ENCODE peak calls at places on chromosomes 4 and X, in seven cellular contexts. D is A549, L is stomach, S is tibial nerve, X is ovary, V is GM12878, R is sigmoid colon. J is an unnamed sample.

GRCh38 chrX:133991814-133992213 is 6.4 kb upstream of the GPC3 start:
- DNase-seq in S (no peak), X (no peak), R (no peak), L (no peak), V (no peak), D (no peak), J (no peak)

GRCh38 chr4:76410621-76411020 is 10.3 kb downstream of the CCDC158 start:
- DNase-seq in L (no peak), R (no peak), S (no peak), X (no peak), D (no peak), V (no peak), J (no peak)

GRCh38 chr4:92847046-92847445 is 543.3 kb downstream of the GRID2 start:
- DNase-seq in V (no peak), S (no peak), L (no peak), R (no peak), D (no peak), X (no peak), J (no peak)

GRCh38 chrX:76850851-76851250 is 423.3 kb downstream of the MAGEE1 start:
- DNase-seq in X (no peak), S (no peak), L (no peak), D (no peak), V (no peak), R (no peak), J (no peak)

GRCh38 chr4:98996056-98996941 is 778 bp downstream of the METAP1 start:
- DNase-seq in V (no peak), L (no peak), D (peak), X (no peak), R (no peak), S (no peak), J (peak)

GRCh38 chr4:152193059-152193458 is 342.8 kb downstream of the FBXW7 start:
- DNase-seq in V (no peak), R (no peak), D (no peak), S (no peak), L (no peak), X (no peak), J (no peak)

GRCh38 chr4:4838602-4839470 is 20.6 kb upstream of the MSX1 start:
- DNase-seq in D (no peak), S (no peak), X (no peak), R (no peak), V (no peak), L (no peak), J (no peak)

GRCh38 chr4:20194079-20195013 is 57.4 kb upstream of the SLIT2 start:
- DNase-seq in L (no peak), D (no peak), S (no peak), X (no peak), V (no peak), R (no peak), J (no peak)

GRCh38 chr4:533318-534100 is 34.5 kb downstream of the PIGG start:
- DNase-seq in X (no peak), S (no peak), L (no peak), R (no peak), D (no peak), V (no peak), J (no peak)

GRCh38 chr4:109434007-109434792 is 585 bp downstream of the SEC24B start:
- DNase-seq in X (peak), S (peak), R (peak), V (no peak), D (no peak), L (peak), J (peak)

GRCh38 chrX:2315434-2315833 is 185.3 kb downstream of the DHRSX start:
- DNase-seq in X (no peak), R (no peak), V (no peak), S (no peak), L (no peak), D (no peak), J (no peak)

GRCh38 chr4:75511841-75512240 is 2.4 kb downstream of the RCHY1 start:
- DNase-seq in D (no peak), X (no peak), L (no peak), V (no peak), R (no peak), S (no peak), J (no peak)

GRCh38 chr4:20391224-20391623 is 139.5 kb downstream of the SLIT2 start:
- DNase-seq in L (no peak), R (no peak), S (no peak), X (no peak), D (no peak), V (no peak), J (no peak)

GRCh38 chr4:95092762-95093161 is 335.0 kb downstream of the BMPR1B start:
- DNase-seq in L (no peak), D (no peak), X (no peak), S (no peak), R (no peak), V (no peak), J (no peak)

GRCh38 chr4:176189891-176190795 is 5.2 kb downstream of the SPATA4 start:
- DNase-seq in V (no peak), X (no peak), R (peak), S (no peak), L (no peak), D (no peak), J (no peak)

GRCh38 chr4:38856046-38856445 is 571 bp downstream of the TLR6 start:
- DNase-seq in S (no peak), R (no peak), L (no peak), D (no peak), X (no peak), V (peak), J (no peak)

GRCh38 chr4:184906480-184907097 is 80.8 kb upstream of the ACSL1 start:
- DNase-seq in V (no peak), R (no peak), L (no peak), S (no peak), D (no peak), X (no peak), J (no peak)

GRCh38 chr4:88868510-88868909 is 170.9 kb upstream of the NAP1L5 start:
- DNase-seq in V (no peak), L (no peak), D (no peak), X (no peak), S (no peak), R (no peak), J (no peak)

GRCh38 chrX:153928846-153929245 is 2.8 kb upstream of the ARHGAP4 start:
- DNase-seq in D (no peak), L (no peak), R (no peak), X (no peak), V (no peak), S (no peak), J (no peak)

GRCh38 chr4:89023140-89023539 is 33.8 kb downstream of the FAM13A start:
- DNase-seq in R (no peak), X (no peak), V (no peak), L (no peak), S (no peak), D (no peak), J (no peak)

GRCh38 chr4:97910005-97910404 is 233.3 kb downstream of the STPG2 start:
- DNase-seq in S (no peak), V (no peak), X (no peak), L (no peak), R (no peak), D (peak), J (no peak)

GRCh38 chr4:8745036-8745827 is 126.4 kb downstream of the HMX1 start:
- DNase-seq in V (no peak), D (no peak), L (no peak), S (no peak), X (no peak), R (peak), J (peak)

GRCh38 chr4:152077582-152077981 is 316.8 kb upstream of the GATB start:
- DNase-seq in V (no peak), X (no peak), L (no peak), D (no peak), R (no peak), S (no peak), J (no peak)

GRCh38 chr4:53937918-53938317 is 126.5 kb downstream of the CHIC2 start:
- DNase-seq in D (no peak), X (no peak), V (no peak), L (no peak), R (no peak), S (no peak), J (no peak)

GRCh38 chr4:4875147-4875546 is 15.7 kb downstream of the MSX1 start:
- DNase-seq in R (no peak), X (no peak), S (no peak), L (no peak), V (no peak), D (no peak), J (no peak)

GRCh38 chr4:26719954-26720552 is 136.2 kb downstream of the TBC1D19 start:
- DNase-seq in D (no peak), R (no peak), S (no peak), X (no peak), V (no peak), L (no peak), J (no peak)

GRCh38 chr4:166896254-166896653 is 338.0 kb downstream of the SPOCK3 start:
- DNase-seq in V (no peak), S (no peak), D (no peak), L (no peak), X (no peak), R (no peak), J (no peak)

GRCh38 chr4:53763813-53764597 is 172.7 kb upstream of the LNX1 start:
- DNase-seq in X (no peak), L (no peak), V (no peak), S (no peak), D (no peak), R (no peak), J (no peak)

GRCh38 chr4:162499478-162499877 is 335.7 kb upstream of the FSTL5 start:
- DNase-seq in D (no peak), L (no peak), S (no peak), X (no peak), V (no peak), R (no peak), J (no peak)

GRCh38 chrX:154043003-154043402 is 23.3 kb upstream of the IRAK1 start:
- DNase-seq in D (no peak), R (no peak), S (no peak), X (no peak), V (no peak), L (no peak), J (no peak)

GRCh38 chrX:3295731-3296130 is 50.7 kb downstream of the MXRA5 start:
- DNase-seq in L (no peak), R (no peak), V (no peak), S (no peak), X (no peak), D (peak), J (no peak)

GRCh38 chr4:189084671-189085070 is 856.0 kb upstream of the FRG1 start:
- DNase-seq in R (no peak), X (no peak), V (no peak), D (no peak), L (no peak), S (no peak), J (no peak)

GRCh38 chr4:103091601-103092223 is 7.9 kb downstream of the BDH2 start:
- DNase-seq in L (no peak), D (no peak), R (no peak), X (no peak), V (peak), S (no peak), J (no peak)

GRCh38 chr4:110196206-110196870 is 2.1 kb downstream of the ELOVL6 start:
- DNase-seq in R (peak), X (peak), L (peak), V (no peak), D (peak), S (no peak), J (peak)

GRCh38 chr4:101784957-101785356 is 5.6 kb upstream of the BANK1 start:
- DNase-seq in D (no peak), R (no peak), S (no peak), X (no peak), L (no peak), V (no peak), J (no peak)

GRCh38 chrX:111447298-111447697 is 35.3 kb upstream of the DCX start:
- DNase-seq in S (no peak), D (no peak), X (no peak), V (no peak), L (no peak), R (no peak), J (no peak)

GRCh38 chr4:83139514-83140156 is 25.1 kb upstream of the PLAC8 start:
- DNase-seq in L (no peak), S (no peak), R (no peak), V (no peak), D (no peak), X (no peak), J (no peak)
- TF ChIP-seq EP300 in L (no peak), S (no peak), R (no peak), V (no peak), D (no peak), X (no peak), J (no peak)

GRCh38 chrX:11100281-11101035 is 10.7 kb upstream of the HCCS start:
- DNase-seq in X (no peak), D (peak), S (no peak), L (peak), R (peak), V (no peak), J (no peak)
- TF ChIP-seq CTCF in X (no peak), D (peak), S (peak), L (peak), R (peak), V (peak), J (peak)

GRCh38 chr4:158094413-158095110 is 78.3 kb downstream of the GASK1B start:
- DNase-seq in V (no peak), D (peak), S (no peak), L (no peak), X (peak), R (no peak), J (no peak)
- TF ChIP-seq EP300 in V (no peak), D (no peak), S (no peak), L (no peak), X (no peak), R (no peak), J (no peak)

GRCh38 chr4:6918345-6918744 is 8.7 kb downstream of the TBC1D14 start:
- DNase-seq in L (no peak), X (no peak), V (no peak), D (no peak), R (peak), S (no peak), J (peak)
- TF ChIP-seq CTCF in L (no peak), X (no peak), V (no peak), D (no peak), R (no peak), S (no peak), J (no peak)

GRCh38 chr4:121198261-121198660 is 34.1 kb upstream of the TNIP3 start:
- DNase-seq in V (no peak), X (no peak), D (no peak), S (no peak), L (no peak), R (no peak), J (no peak)
- TF ChIP-seq EP300 in V (no peak), X (no peak), D (no peak), S (no peak), L (no peak), R (no peak), J (no peak)

DNA sequence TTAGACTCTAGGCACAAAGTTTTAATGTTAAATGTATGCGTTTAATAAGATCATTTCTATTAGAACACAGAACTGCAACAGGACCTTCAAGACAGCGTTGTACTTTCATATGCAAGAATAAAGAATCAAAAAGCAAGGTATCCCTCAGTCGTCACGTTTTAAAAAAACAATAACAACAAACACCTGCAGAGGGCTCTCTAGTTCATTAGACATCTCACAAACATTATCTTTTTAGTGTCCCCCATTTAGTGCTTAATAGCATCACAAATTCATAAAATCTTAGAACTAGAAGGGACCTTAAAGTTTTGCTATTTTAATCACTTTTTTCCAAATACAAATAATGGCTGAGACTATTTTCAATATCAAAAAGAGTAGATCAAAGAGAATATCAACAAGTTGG is 236.6 kb downstream of the DCHS2 start:
- DNase-seq in L (no peak), V (no peak), D (no peak), R (no peak), X (no peak), S (no peak), J (no peak)
- TF ChIP-seq CTCF in L (no peak), V (no peak), D (no peak), R (no peak), X (no peak), S (no peak), J (no peak)

GRCh38 chr4:153527690-153528089 is 61.5 kb downstream of the TMEM131L start:
- DNase-seq in R (no peak), X (no peak), S (no peak), V (no peak), D (no peak), L (no peak), J (no peak)

GRCh38 chr4:153530284-153530995 is 64.3 kb downstream of the TMEM131L start:
- DNase-seq in L (no peak), D (no peak), V (no peak), S (no peak), R (no peak), X (no peak), J (no peak)

GRCh38 chr4:153530996-153531375 is 64.8 kb downstream of the TMEM131L start:
- DNase-seq in L (no peak), D (no peak), X (no peak), R (no peak), V (no peak), S (no peak), J (no peak)

GRCh38 chr4:153529646-153530045 is 63.5 kb downstream of the TMEM131L start:
- DNase-seq in X (no peak), V (no peak), D (no peak), S (no peak), L (no peak), R (no peak), J (no peak)

DNA sequence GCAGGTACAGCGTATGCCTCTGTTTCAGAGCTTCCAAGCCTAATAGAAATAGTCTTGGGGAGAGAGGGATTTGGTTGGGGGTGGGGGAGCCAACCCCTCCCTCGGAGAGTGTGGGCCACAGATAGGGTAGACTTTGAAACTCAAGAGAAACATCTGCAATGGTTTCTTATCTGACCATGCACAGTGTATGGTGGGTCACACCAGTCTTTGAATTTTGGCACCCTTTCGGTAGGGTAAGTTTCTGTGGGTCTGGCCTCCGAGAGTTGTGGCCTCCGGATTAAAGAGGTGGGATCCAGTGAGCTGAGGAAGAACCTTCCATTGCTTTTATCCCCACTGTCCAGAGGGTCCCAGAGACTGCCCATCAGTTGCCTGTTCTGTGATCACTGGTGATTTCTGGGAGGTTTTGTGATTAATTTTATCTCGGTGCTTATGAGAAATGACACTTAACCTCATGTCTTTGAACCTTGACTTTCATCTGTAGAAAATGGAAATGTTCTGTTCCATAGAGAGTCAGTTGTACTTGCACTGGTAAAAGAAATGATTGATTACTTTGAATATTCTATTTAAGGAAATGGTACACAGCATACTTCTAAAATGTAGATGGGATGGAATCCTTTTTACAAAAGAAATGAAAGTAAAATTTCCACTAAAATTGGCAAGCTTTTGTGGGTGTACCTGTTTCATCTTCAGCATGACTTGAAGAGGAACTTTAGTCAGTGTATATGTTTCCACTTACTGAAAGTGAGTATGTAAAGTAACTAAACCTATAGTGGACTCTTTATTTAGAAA is 62.7 kb downstream of the TMEM131L start:
- DNase-seq in X (no peak), S (no peak), L (no peak), D (no peak), R (no peak), V (no peak), J (no peak)
- TF ChIP-seq EP300 in X (no peak), S (no peak), L (no peak), D (no peak), R (no peak), V (no peak), J (no peak)

GRCh38 chrX:49155900-49156837 is 6.4 kb upstream of the MAGIX start:
- DNase-seq in D (peak), S (peak), R (peak), L (peak), V (no peak), X (peak), J (peak)
- TF ChIP-seq CTCF in D (peak), S (peak), R (peak), L (peak), V (peak), X (peak), J (peak)

DNA sequence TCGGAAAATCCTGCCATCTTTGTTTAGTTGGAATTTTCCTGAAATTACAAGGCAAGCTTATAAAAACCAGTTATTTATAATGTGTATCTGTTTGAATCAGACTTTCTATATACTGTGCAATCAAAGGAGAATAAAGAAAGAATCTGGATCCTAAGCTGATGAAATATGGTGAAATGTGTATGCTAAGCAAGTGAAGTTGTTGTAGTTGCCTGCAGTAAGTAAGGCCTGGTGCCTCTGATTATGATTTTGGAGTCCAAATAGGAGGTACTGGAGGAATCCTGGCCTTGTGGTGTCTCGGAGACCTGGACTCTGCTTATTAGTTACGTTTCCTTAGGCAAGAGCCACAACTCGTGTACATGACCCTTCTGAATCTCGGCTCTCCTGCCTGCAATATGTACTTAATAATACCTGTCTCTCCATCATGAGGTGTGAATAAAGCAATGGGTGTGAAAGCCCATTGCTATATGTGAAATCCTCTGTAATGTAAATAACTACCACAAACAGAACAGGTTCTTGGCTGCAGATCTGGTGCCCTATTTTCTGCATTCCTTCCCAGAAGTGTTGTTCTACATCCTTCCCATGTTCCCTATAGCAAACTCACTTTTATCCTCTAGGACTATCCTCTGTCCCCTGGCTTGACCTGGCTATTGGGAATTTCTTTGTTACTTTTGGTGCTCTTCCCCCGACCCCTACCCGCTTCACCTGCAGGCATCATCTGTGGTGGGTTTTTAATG is 13.2 kb upstream of the FREM3 start:
- DNase-seq in L (no peak), S (no peak), D (no peak), X (no peak), V (no peak), R (no peak), J (no peak)
- TF ChIP-seq EP300 in L (no peak), S (no peak), D (no peak), X (no peak), V (no peak), R (no peak), J (no peak)

J was measured in suprapubic skin.